ENCODE peak calls at places on chromosome 9, in five cellular contexts. One of them, this sample, is unnamed.

GRCh38 chr9:6355728-6356127 is 27.6 kb downstream of the TPD52L3 start:
- DNase-seq in mammary epithelial cell: peak
- DNase-seq in CD8-positive, alpha-beta T cell: no peak
- DNase-seq in cardiac fibroblast: peak
- DNase-seq in tibial artery: no peak
- DNase-seq in this sample: peak

GRCh38 chr9:112007575-112008240 is 111.1 kb downstream of the UGCG start:
- DNase-seq in mammary epithelial cell: no peak
- DNase-seq in CD8-positive, alpha-beta T cell: no peak
- DNase-seq in cardiac fibroblast: no peak
- DNase-seq in tibial artery: no peak
- DNase-seq in this sample: no peak

GRCh38 chr9:106921341-106921899 is 58.5 kb downstream of the ZNF462 start:
- DNase-seq in mammary epithelial cell: no peak
- DNase-seq in CD8-positive, alpha-beta T cell: peak
- DNase-seq in cardiac fibroblast: peak
- DNase-seq in tibial artery: no peak
- DNase-seq in this sample: peak

GRCh38 chr9:137095664-137096517 is 9.1 kb downstream of the MAN1B1 start:
- DNase-seq in mammary epithelial cell: no peak
- DNase-seq in CD8-positive, alpha-beta T cell: peak
- DNase-seq in cardiac fibroblast: no peak
- DNase-seq in tibial artery: no peak
- DNase-seq in this sample: no peak

GRCh38 chr9:14222149-14222835 is 91.6 kb downstream of the NFIB start:
- DNase-seq in mammary epithelial cell: no peak
- DNase-seq in CD8-positive, alpha-beta T cell: no peak
- DNase-seq in cardiac fibroblast: no peak
- DNase-seq in tibial artery: no peak
- DNase-seq in this sample: no peak

GRCh38 chr9:87359958-87360601 is 137.6 kb upstream of the DAPK1 start:
- DNase-seq in mammary epithelial cell: no peak
- DNase-seq in CD8-positive, alpha-beta T cell: no peak
- DNase-seq in cardiac fibroblast: no peak
- DNase-seq in tibial artery: no peak
- DNase-seq in this sample: no peak

GRCh38 chr9:124164800-124165199 is 92.9 kb upstream of the NEK6 start:
- DNase-seq in mammary epithelial cell: no peak
- DNase-seq in CD8-positive, alpha-beta T cell: no peak
- DNase-seq in cardiac fibroblast: no peak
- DNase-seq in tibial artery: peak
- DNase-seq in this sample: peak

GRCh38 chr9:36154213-36154952 is 14.8 kb upstream of the CCIN start:
- DNase-seq in mammary epithelial cell: no peak
- DNase-seq in CD8-positive, alpha-beta T cell: no peak
- DNase-seq in cardiac fibroblast: peak
- DNase-seq in tibial artery: no peak
- DNase-seq in this sample: peak

GRCh38 chr9:98568234-98568922 is 140.4 kb downstream of the GABBR2 start:
- DNase-seq in mammary epithelial cell: no peak
- DNase-seq in CD8-positive, alpha-beta T cell: no peak
- DNase-seq in cardiac fibroblast: no peak
- DNase-seq in tibial artery: no peak
- DNase-seq in this sample: no peak

GRCh38 chr9:129773262-129774048 is 20.6 kb upstream of the PTGES start:
- DNase-seq in mammary epithelial cell: peak
- DNase-seq in CD8-positive, alpha-beta T cell: no peak
- DNase-seq in cardiac fibroblast: peak
- DNase-seq in tibial artery: peak
- DNase-seq in this sample: peak

GRCh38 chr9:18390393-18390792 is 83.6 kb upstream of the ADAMTSL1 start:
- DNase-seq in mammary epithelial cell: no peak
- DNase-seq in CD8-positive, alpha-beta T cell: no peak
- DNase-seq in cardiac fibroblast: peak
- DNase-seq in tibial artery: no peak
- DNase-seq in this sample: peak
- H3K4me3 ChIP-seq in mammary epithelial cell: no peak
- H3K4me3 ChIP-seq in CD8-positive, alpha-beta T cell: no peak
- H3K4me3 ChIP-seq in cardiac fibroblast: no peak
- H3K4me3 ChIP-seq in tibial artery: no peak
- H3K4me3 ChIP-seq in this sample: no peak

DNA sequence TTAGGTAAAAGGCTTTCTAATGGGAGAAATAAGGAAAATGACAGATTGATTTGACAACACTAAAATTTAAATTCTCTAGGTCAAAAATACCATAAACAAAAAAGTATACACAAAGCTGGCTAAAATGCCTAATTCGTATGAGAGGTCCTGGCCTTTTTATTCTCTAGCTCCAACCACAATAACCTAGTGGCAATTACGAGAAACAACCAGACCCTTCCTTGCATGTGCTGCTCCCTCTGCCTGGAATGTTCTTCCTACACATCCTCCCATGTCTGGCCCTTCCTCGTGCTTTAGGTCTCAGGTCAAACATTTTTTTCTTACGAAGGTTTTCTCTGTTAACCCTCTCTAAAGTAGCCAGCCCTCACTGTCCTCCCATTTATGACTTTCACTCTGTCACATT is 176.4 kb upstream of the PLPPR1 start:
- DNase-seq in mammary epithelial cell: no peak
- DNase-seq in CD8-positive, alpha-beta T cell: no peak
- DNase-seq in cardiac fibroblast: no peak
- DNase-seq in tibial artery: no peak
- DNase-seq in this sample: no peak
- TF ChIP-seq CTCF in mammary epithelial cell: no peak
- TF ChIP-seq CTCF in CD8-positive, alpha-beta T cell: no peak
- TF ChIP-seq CTCF in cardiac fibroblast: no peak
- TF ChIP-seq CTCF in tibial artery: no peak
- TF ChIP-seq CTCF in this sample: no peak

GRCh38 chr9:110207071-110207923 is 662 bp downstream of the C9orf152 start:
- DNase-seq in mammary epithelial cell: no peak
- DNase-seq in CD8-positive, alpha-beta T cell: no peak
- DNase-seq in cardiac fibroblast: no peak
- DNase-seq in tibial artery: no peak
- DNase-seq in this sample: no peak
- H3K4me3 ChIP-seq in mammary epithelial cell: no peak
- H3K4me3 ChIP-seq in CD8-positive, alpha-beta T cell: no peak
- H3K4me3 ChIP-seq in cardiac fibroblast: no peak
- H3K4me3 ChIP-seq in tibial artery: no peak
- H3K4me3 ChIP-seq in this sample: no peak

DNA sequence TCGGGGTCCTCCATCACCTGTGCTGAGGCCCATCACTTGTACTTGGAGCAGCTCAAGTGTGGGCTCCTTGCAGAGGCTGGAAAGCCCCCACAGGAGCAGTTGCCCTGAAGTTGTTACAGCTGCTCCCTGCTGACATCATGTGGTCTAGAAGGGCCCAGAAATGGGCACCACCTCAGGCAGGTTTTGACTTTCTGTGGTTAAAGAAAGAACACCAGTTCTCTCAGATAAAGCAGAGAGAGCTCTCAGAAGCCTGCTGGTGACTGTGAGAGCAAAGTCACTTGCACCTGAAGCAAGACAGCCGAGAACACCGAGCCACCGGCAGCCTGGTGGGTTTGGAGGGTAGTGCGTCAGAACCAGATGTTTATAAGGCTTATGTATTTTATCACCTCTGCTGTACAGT is 70.4 kb downstream of the MVB12B start:
- DNase-seq in mammary epithelial cell: peak
- DNase-seq in CD8-positive, alpha-beta T cell: peak
- DNase-seq in cardiac fibroblast: no peak
- DNase-seq in tibial artery: no peak
- DNase-seq in this sample: no peak
- TF ChIP-seq CTCF in mammary epithelial cell: peak
- TF ChIP-seq CTCF in CD8-positive, alpha-beta T cell: peak
- TF ChIP-seq CTCF in cardiac fibroblast: peak
- TF ChIP-seq CTCF in tibial artery: no peak
- TF ChIP-seq CTCF in this sample: no peak

This sample was measured in fibroblast of mammary gland.